ENCODE peak calls at places on chromosomes 13 and 19, in four cellular contexts. F is neuronal stem cell; I is CD4-positive, CD25-positive, alpha-beta regulatory T cell; Y is IMR-90. C is an unnamed sample.

GRCh38 chr13:75792526-75793187 is 156.5 kb downstream of the LMO7 start:
- DNase-seq in Y (peak), F (no peak), I (no peak), C (no peak)

GRCh38 chr13:80082396-80083096 is 258.4 kb downstream of the SPRY2 start:
- DNase-seq in Y (peak), I (no peak), F (no peak), C (no peak)

GRCh38 chr13:97224544-97225324 is 2.6 kb downstream of the MBNL2 start:
- DNase-seq in I (peak), Y (peak), F (no peak), C (peak)

GRCh38 chr19:29665826-29666633 is 769 bp downstream of the PLEKHF1 start:
- DNase-seq in F (peak), I (no peak), Y (peak), C (peak)

GRCh38 chr13:42367836-42368235 is 95.9 kb downstream of the AKAP11 start:
- DNase-seq in Y (no peak), F (no peak), I (no peak), C (no peak)

GRCh38 chr19:17365361-17365760 is 11.8 kb downstream of the PLVAP start:
- DNase-seq in F (no peak), I (no peak), Y (no peak), C (no peak)

GRCh38 chr13:20141238-20142018 is 19.4 kb downstream of the GJA3 start:
- DNase-seq in I (no peak), Y (no peak), F (no peak), C (no peak)

GRCh38 chr19:10699650-10700335 is 1.4 kb upstream of the QTRT1 start:
- DNase-seq in F (no peak), Y (peak), I (peak), C (peak)

GRCh38 chr13:53844747-53845146 is 816.1 kb downstream of the OLFM4 start:
- DNase-seq in F (no peak), Y (no peak), I (no peak), C (no peak)

GRCh38 chr19:35256566-35256965 is 7.8 kb downstream of the LSR start:
- DNase-seq in Y (no peak), I (no peak), F (no peak), C (no peak)

GRCh38 chr13:45492538-45492937 is 27.8 kb downstream of the COG3 start:
- DNase-seq in I (no peak), F (no peak), Y (peak), C (no peak)

GRCh38 chr13:111909971-111910671 is 156.8 kb upstream of the SOX1 start:
- DNase-seq in I (no peak), F (no peak), Y (no peak), C (no peak)

GRCh38 chr13:32911506-32911905 is 104.7 kb upstream of the KL start:
- DNase-seq in Y (peak), I (peak), F (peak), C (no peak)

GRCh38 chr19:13121551-13122274 is 3.6 kb downstream of the NACC1 start:
- DNase-seq in F (no peak), I (no peak), Y (no peak), C (no peak)
- H3K4me3 ChIP-seq in F (no peak), I (no peak), Y (no peak), C (no peak)

DNA sequence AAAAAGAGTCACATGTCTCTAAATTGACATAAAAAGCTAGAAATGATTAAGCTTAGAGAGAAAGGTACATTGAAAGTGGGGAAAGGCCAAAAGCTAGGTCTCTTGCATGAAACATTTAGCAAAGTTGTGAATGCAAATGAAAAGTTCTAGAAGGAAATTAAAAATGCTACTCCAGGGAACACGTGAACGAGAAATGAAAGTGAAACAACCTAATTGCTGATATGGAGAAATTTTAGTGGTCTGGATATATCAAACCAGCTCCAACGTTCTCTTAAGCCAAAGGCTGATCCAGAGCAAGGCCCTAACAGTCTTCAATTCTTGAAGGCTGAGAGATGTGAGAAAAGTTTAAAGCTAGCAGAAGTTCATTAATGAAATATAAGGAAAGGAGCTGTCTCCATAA is 419.8 kb downstream of the SLITRK6 start:
- DNase-seq in F (no peak), Y (no peak), I (no peak), C (no peak)
- H3K27ac ChIP-seq in F (no peak), Y (no peak), I (no peak), C (no peak)

DNA sequence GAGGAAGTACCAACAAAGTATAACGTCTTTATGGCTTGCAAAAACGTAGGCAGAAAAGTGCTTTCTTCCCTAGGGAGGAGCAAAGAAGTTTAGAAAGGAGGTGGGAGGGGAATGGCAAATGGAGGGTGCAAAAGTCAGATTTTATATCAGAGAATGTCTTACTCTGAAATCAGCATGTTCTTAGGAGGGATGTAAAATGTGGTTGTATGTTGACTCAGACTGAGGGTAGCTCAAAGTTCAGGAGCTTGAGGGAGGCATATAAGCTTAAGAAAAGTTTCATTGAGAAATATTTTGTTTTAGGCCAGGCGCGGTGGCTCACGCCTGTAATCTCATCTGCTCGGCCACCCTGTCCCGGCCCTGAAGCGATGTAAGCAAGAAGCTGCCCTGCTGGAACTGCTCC is 1.7 kb downstream of the ZNF90 start:
- DNase-seq in F (no peak), I (peak), Y (no peak), C (no peak)
- H3K4me3 ChIP-seq in F (peak), I (no peak), Y (no peak), C (no peak)

GRCh38 chr19:5628919-5629481 is 6.1 kb downstream of the SAFB start:
- DNase-seq in F (no peak), Y (no peak), I (no peak), C (no peak)
- H3K27ac ChIP-seq in F (no peak), Y (no peak), I (no peak), C (peak)

GRCh38 chr19:48490980-48491792 is 20.4 kb downstream of the LMTK3 start:
- DNase-seq in Y (no peak), F (no peak), I (peak), C (peak)
- H3K4me3 ChIP-seq in Y (no peak), F (no peak), I (no peak), C (peak)